ENCODE peak calls at places on chromosomes 2 and 18, in four cellular contexts. M is RKO; S is retina; P is stimulated activated CD4-positive, alpha-beta T cell treated with anti-CD3 and anti-CD28 coated beads, Interleukin-4, amount 100 ng/mL, for 48 hours. G is an unnamed sample.

GRCh38 chr2:179692610-179693009 is 168.8 kb downstream of the ZNF385B start:
- DNase-seq in M (no peak), S (no peak), P (no peak), G (no peak)

GRCh38 chr2:179297922-179298321 is 33.3 kb upstream of the SESTD1 start:
- DNase-seq in M (no peak), S (no peak), P (no peak), G (no peak)

GRCh38 chr2:102509749-102510148 is 36.7 kb downstream of the SLC9A4 start:
- DNase-seq in M (no peak), S (no peak), P (no peak), G (no peak)

GRCh38 chr2:206936456-206937222 is 2.7 kb upstream of the CPO start:
- DNase-seq in M (no peak), S (no peak), P (no peak), G (no peak)

GRCh38 chr2:61415265-61415664 is 55.6 kb downstream of the USP34 start:
- DNase-seq in M (no peak), S (no peak), P (no peak), G (no peak)

GRCh38 chr18:76463358-76463757 is 31.7 kb downstream of the ZNF516 start:
- DNase-seq in M (no peak), S (no peak), P (no peak), G (no peak)

GRCh38 chr2:202172439-202173191 is 65.8 kb downstream of the SUMO1 start:
- DNase-seq in M (no peak), S (no peak), P (no peak), G (no peak)

GRCh38 chr2:120108049-120108448 is 95.2 kb downstream of the EPB41L5 start:
- DNase-seq in M (no peak), S (no peak), P (no peak), G (no peak)

GRCh38 chr2:128436498-128437180 is 118.0 kb upstream of the HS6ST1 start:
- DNase-seq in M (no peak), S (no peak), P (no peak), G (no peak)

GRCh38 chr2:213980883-213981282 is 430.0 kb upstream of the VWC2L start:
- DNase-seq in M (no peak), S (no peak), P (no peak), G (no peak)

G was measured in neuronal stem cell.